ENCODE peak calls at places on chromosomes 12 and 14, in six cellular contexts. P, Z, N, L, V and K are unnamed samples.

GRCh38 chr14:93019367-93019843 is 96.3 kb downstream of the ITPK1 start:
- DNase-seq in P (no peak), Z (no peak), N (no peak), L (no peak), V (no peak), K (no peak)

GRCh38 chr12:2387051-2387834 is 334.5 kb downstream of the CACNA1C start:
- DNase-seq in P (no peak), Z (no peak), N (no peak), L (no peak), V (no peak), K (no peak)

GRCh38 chr12:95700316-95700785 is 90.2 kb downstream of the NTN4 start:
- DNase-seq in P (no peak), Z (no peak), N (no peak), L (no peak), V (no peak), K (no peak)

GRCh38 chr14:91378945-91379932 is 38.4 kb downstream of the CCDC88C start:
- DNase-seq in P (no peak), Z (no peak), N (no peak), L (no peak), V (no peak), K (no peak)

GRCh38 chr12:12839886-12840285 is 26.7 kb downstream of the DDX47 start:
- DNase-seq in P (no peak), Z (no peak), N (no peak), L (peak; percentile 57), V (peak; percentile 42), K (no peak)

GRCh38 chr12:7289743-7290142 is 14.1 kb upstream of the ACSM4 start:
- DNase-seq in P (no peak), Z (no peak), N (no peak), L (no peak), V (no peak), K (no peak)

GRCh38 chr12:107337354-107338095 is 244.2 kb upstream of the CRY1 start:
- DNase-seq in P (no peak), Z (no peak), N (no peak), L (no peak), V (no peak), K (no peak)

GRCh38 chr12:6341439-6342139 is at the start of gene TNFRSF1A:
- DNase-seq in P (no peak), Z (no peak), N (peak; percentile 53), L (peak; percentile 85), V (peak; percentile 73), K (peak; percentile 63)

GRCh38 chr12:96513681-96514080 is 24.3 kb downstream of the CFAP54 start:
- DNase-seq in P (no peak), Z (no peak), N (no peak), L (no peak), V (no peak), K (no peak)

GRCh38 chr14:29144598-29144997 is 378.0 kb downstream of the FOXG1 start:
- DNase-seq in P (no peak), Z (no peak), N (no peak), L (no peak), V (no peak), K (no peak)

DNA sequence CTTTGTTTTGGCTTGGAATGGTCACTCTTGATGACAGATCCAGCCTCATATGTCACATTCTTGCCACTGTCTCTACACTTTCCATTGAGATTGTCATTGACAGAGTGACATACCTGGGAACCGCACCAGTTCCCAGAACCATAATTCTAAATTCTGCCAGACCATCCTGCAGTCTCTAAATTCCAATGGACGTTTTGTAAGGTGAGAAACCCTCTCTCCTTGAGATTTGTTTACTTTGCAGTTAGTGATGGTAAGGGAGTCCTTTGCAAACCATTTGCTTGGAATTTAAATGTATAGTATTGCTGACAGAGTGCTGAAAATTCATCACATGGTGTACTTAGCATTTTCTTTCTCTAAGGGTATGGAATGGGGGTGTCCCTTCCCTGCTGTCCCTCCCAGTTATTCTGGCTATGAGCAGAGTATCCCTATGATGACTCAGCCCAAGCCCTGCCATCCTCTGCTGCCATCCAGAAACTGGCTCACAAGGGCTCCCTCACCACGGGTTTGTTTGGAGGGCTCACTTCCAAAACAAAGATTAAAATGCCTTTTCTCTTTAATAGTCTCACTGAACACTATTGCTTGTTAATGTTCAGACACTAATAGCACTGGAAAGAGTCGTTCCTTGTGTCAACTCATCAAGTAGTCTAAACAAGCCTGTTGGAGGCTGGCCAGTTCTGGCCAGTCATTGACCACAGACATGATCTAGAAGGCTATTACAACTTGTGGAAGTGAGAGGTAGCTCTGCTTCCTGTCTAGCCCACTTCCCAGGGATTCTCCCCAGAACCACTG is 129.0 kb upstream of the HMGA2 start:
- DNase-seq in P (no peak), Z (no peak), N (no peak), L (peak; percentile 33), V (peak; percentile 14), K (no peak)
- H3K4me3 ChIP-seq in P (no peak overlapping the region), Z (no peak overlapping the region), N (no peak overlapping the region), L (no peak overlapping the region), V (no peak overlapping the region), K (no peak overlapping the region)

GRCh38 chr12:123231931-123232330 is 1.0 kb downstream of the MPHOSPH9 start:
- DNase-seq in P (no peak), Z (no peak), N (no peak), L (no peak), V (no peak), K (no peak)
- H3K4me3 ChIP-seq in P (peak overlapping the region; percentile 94), Z (peak overlapping the region; percentile 98), N (peak overlapping the region; percentile 93), L (peak overlapping the region; percentile 81), V (peak overlapping the region; percentile 100), K (peak overlapping the region; percentile 91)

GRCh38 chr14:34012369-34012768 is 61.5 kb upstream of the EGLN3 start:
- DNase-seq in P (no peak), Z (no peak), N (no peak), L (no peak), V (no peak), K (no peak)

GRCh38 chr14:34013714-34014055 is 62.8 kb upstream of the EGLN3 start:
- DNase-seq in P (no peak), Z (no peak), N (no peak), L (no peak), V (no peak), K (no peak)

GRCh38 chr14:34014936-34015335 is 64.1 kb upstream of the EGLN3 start:
- DNase-seq in P (no peak), Z (no peak), N (no peak), L (no peak), V (no peak), K (no peak)

GRCh38 chr14:34009956-34010355 is 59.1 kb upstream of the EGLN3 start:
- DNase-seq in P (no peak), Z (no peak), N (no peak), L (no peak), V (no peak), K (no peak)

DNA sequence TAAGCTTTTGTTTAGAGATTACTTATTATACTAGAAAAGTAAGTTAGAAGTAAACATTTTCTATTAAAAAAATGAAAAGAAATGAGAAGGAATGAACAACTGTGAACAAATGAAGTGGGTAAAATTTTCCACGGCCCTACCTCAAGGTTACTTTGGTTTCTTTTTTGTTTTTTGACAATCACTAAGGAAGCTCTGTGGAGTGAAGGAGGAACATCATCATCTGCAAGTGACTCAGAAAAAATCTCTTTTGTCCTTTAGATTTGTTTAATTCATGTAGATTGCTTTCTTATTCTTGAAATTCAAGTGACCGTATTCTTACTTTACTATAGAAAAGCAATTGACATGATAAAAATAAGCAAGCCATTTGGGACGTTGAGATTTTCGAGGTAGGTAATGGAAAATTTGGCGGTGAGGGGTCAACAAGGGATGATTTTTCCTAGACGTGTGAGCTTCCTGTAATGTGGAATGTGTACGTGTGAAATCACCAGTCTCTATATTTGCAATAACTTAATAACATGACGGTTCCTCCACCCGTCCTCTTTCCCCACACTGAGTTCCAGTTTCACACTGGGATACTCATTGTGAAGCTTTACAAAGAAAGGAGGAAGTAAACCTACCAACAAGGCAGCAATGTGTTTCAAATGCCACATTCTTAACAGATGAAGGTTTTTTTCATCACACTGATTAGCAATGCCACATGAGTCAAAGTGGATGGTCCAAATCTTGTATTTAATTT is 62.3 kb upstream of the EGLN3 start:
- DNase-seq in P (no peak), Z (no peak), N (no peak), L (no peak), V (no peak), K (no peak)
- H3K4me3 ChIP-seq in P (no peak overlapping the region), Z (no peak overlapping the region), N (no peak overlapping the region), L (no peak overlapping the region), V (no peak overlapping the region), K (no peak overlapping the region)

GRCh38 chr12:69470189-69471094 is at the start of gene FRS2:
- DNase-seq in P (peak; percentile 93), Z (peak; percentile 77), N (peak; percentile 81), L (peak; percentile 88), V (peak; percentile 92), K (peak; percentile 88)

GRCh38 chr12:69473229-69473628 is 3.0 kb downstream of the FRS2 start:
- DNase-seq in P (no peak), Z (no peak), N (no peak), L (no peak), V (no peak), K (no peak)

GRCh38 chr12:69468237-69469026 is 1.8 kb upstream of the FRS2 start:
- DNase-seq in P (no peak), Z (no peak), N (no peak), L (no peak), V (no peak), K (no peak)

GRCh38 chr12:69469854-69470188 is 367 bp upstream of the FRS2 start:
- DNase-seq in P (no peak), Z (no peak), N (no peak), L (no peak), V (no peak), K (no peak)

GRCh38 chr12:69471667-69472385 is 1.6 kb downstream of the FRS2 start:
- DNase-seq in P (no peak), Z (no peak), N (no peak), L (no peak), V (no peak), K (no peak)
- H3K4me3 ChIP-seq in P (peak overlapping the region; percentile 98), Z (no peak overlapping the region), N (peak overlapping the region; percentile 80), L (peak overlapping the region; percentile 77), V (peak overlapping the region; percentile 71), K (peak overlapping the region; percentile 75)

GRCh38 chr14:73744874-73745529 is 30.8 kb upstream of the PNMA1 start:
- DNase-seq in P (no peak), Z (no peak), N (no peak), L (no peak), V (no peak), K (no peak)

GRCh38 chr14:73743431-73743931 is 29.3 kb upstream of the PNMA1 start:
- DNase-seq in P (no peak), Z (no peak), N (peak; percentile 60), L (no peak), V (peak; percentile 65), K (peak; percentile 77)

GRCh38 chr14:73742520-73743238 is 28.5 kb upstream of the PNMA1 start:
- DNase-seq in P (no peak), Z (no peak), N (no peak), L (no peak), V (no peak), K (no peak)

GRCh38 chr14:73745571-73746539 is 31.7 kb upstream of the PNMA1 start:
- DNase-seq in P (no peak), Z (no peak), N (no peak), L (no peak), V (no peak), K (no peak)

DNA sequence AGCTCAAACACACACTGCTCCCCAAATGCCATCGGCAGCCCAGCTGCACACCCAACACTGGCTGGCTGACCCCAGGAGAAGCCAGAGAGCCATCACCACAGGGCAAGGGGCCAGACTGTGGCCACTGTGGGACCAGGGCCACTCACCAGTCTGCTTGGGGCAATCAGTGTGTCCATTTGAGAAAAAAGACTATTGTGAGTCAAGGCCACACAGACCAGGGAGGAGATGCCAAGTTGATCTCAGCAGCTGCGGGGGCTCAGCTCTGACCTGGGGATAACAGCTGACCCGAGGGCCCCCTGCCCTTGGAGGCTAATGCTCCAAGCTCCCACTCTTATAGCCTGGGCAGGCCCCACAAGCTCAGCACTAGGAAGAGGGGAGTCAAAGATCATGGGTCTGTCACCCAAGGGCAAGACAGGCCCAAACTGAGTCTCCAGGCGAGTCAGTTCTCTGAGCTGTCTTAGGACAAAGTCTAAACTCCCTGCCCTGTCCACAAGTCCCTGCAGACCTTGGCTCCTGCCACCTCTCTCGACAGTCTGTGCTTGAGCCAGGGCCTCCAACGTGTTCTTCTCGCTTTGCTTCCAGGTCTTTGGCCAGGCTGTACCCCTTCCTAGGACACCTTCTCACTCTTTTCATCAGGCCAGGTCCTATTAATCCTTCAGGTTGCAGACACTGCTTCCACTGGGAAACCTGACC is 30.1 kb upstream of the PNMA1 start:
- DNase-seq in P (no peak), Z (no peak), N (no peak), L (no peak), V (no peak), K (no peak)
- H3K4me3 ChIP-seq in P (no peak overlapping the region), Z (peak overlapping the region; percentile 52), N (peak overlapping the region; percentile 52), L (no peak overlapping the region), V (no peak overlapping the region), K (peak overlapping the region; percentile 62)